ENCODE peak calls at places on chromosomes 5 and 9, in seven cellular contexts. O, F, P, A, R, C and E are unnamed samples.

GRCh38 chr5:65481171-65481575 is 547 bp downstream of the ADAMTS6 start:
- DNase-seq in F (no peak), O (no peak), A (no peak), C (no peak), R (no peak), P (no peak), E (no peak)

GRCh38 chr9:97779608-97780007 is 73.4 kb upstream of the FOXE1 start:
- DNase-seq in O (no peak), R (no peak), F (no peak), P (no peak), A (no peak), C (no peak), E (no peak)

GRCh38 chr9:133708770-133709611 is 29.2 kb downstream of the SARDH start:
- DNase-seq in F (no peak), R (no peak), O (peak; percentile 6), P (no peak), C (peak; percentile 44), A (no peak), E (peak; percentile 37)

GRCh38 chr9:125189011-125189360 is 617 bp downstream of the PPP6C start:
- DNase-seq in P (no peak), R (no peak), O (no peak), F (no peak), A (peak; percentile 4), C (peak; percentile 36), E (peak; percentile 54)

GRCh38 chr9:20823051-20823450 is 139.0 kb downstream of the FOCAD start:
- DNase-seq in P (no peak), F (no peak), O (no peak), C (no peak), R (no peak), A (no peak), E (no peak)

GRCh38 chr5:178576591-178577351 is 13.4 kb downstream of the COL23A1 start:
- DNase-seq in F (no peak), P (no peak), A (no peak), O (no peak), C (no peak), R (no peak), E (no peak)

GRCh38 chr5:5454405-5454804 is 31.9 kb downstream of the ICE1 start:
- DNase-seq in C (no peak), P (no peak), R (no peak), O (no peak), A (no peak), F (no peak), E (no peak)

GRCh38 chr5:141757402-141757801 is 75.4 kb upstream of the ARAP3 start:
- DNase-seq in A (no peak), R (peak; percentile 47), F (no peak), P (peak; percentile 52), C (no peak), O (peak; percentile 39), E (peak; percentile 48)

GRCh38 chr5:55276771-55277170 is 30.7 kb downstream of the DHX29 start:
- DNase-seq in O (no peak), C (no peak), R (no peak), F (peak; percentile 51), A (no peak), P (no peak), E (no peak)

GRCh38 chr9:14400658-14400995 is 86.7 kb upstream of the NFIB start:
- DNase-seq in R (peak; percentile 69), A (no peak), O (peak; percentile 43), P (peak; percentile 8), C (no peak), F (no peak), E (no peak)

GRCh38 chr9:7146582-7146981 is 388.8 kb downstream of the KDM4C start:
- DNase-seq in P (no peak), F (no peak), C (no peak), A (no peak), O (no peak), R (no peak), E (no peak)

GRCh38 chr9:132757031-132757430 is 86.8 kb downstream of the GTF3C4 start:
- DNase-seq in O (no peak), F (no peak), C (no peak), A (no peak), P (no peak), R (no peak), E (peak; percentile 9)

GRCh38 chr9:22008662-22009562 is at the start of gene CDKN2B:
- DNase-seq in A (no peak), C (peak; percentile 63), R (no peak), P (peak; percentile 88), O (peak; percentile 88), F (peak; percentile 94), E (peak; percentile 95)

GRCh38 chr9:112777914-112778313 is 27.4 kb downstream of the SNX30 start:
- DNase-seq in P (no peak), F (no peak), C (no peak), O (no peak), A (no peak), R (no peak), E (no peak)

GRCh38 chr9:127449332-127449966 is 1.8 kb downstream of the RPL12 start:
- DNase-seq in P (no peak), O (no peak), A (no peak), F (no peak), R (no peak), C (no peak), E (no peak)

GRCh38 chr5:32928761-32929160 is 217.6 kb downstream of the NPR3 start:
- DNase-seq in C (no peak), P (no peak), F (no peak), R (no peak), O (no peak), A (no peak), E (no peak)

GRCh38 chr9:18361621-18362020 is 112.3 kb upstream of the ADAMTSL1 start:
- DNase-seq in R (no peak), O (no peak), P (no peak), C (no peak), F (no peak), A (no peak), E (no peak)